ENCODE peak calls at places on chromosome 17, in nine cellular contexts. One of them, this sample, is unnamed.

GRCh38 chr17:78539771-78540170 is 37.4 kb downstream of the DNAH17 start:
- DNase-seq in right atrium auricular region: no peak
- DNase-seq in CD4-positive, CD25-positive, alpha-beta regulatory T cell: no peak
- DNase-seq in A549: no peak
- DNase-seq in spleen: peak; percentile 23
- DNase-seq in cardiac muscle cell: no peak
- DNase-seq in Caco-2: no peak
- DNase-seq in CD8-positive, alpha-beta T cell: no peak
- DNase-seq in trophoblast cell: no peak
- DNase-seq in this sample: no peak

GRCh38 chr17:50779747-50780363 is 12.5 kb upstream of the ANKRD40CL start:
- DNase-seq in right atrium auricular region: no peak
- DNase-seq in CD4-positive, CD25-positive, alpha-beta regulatory T cell: peak; percentile 69
- DNase-seq in A549: no peak
- DNase-seq in spleen: no peak
- DNase-seq in cardiac muscle cell: no peak
- DNase-seq in Caco-2: no peak
- DNase-seq in CD8-positive, alpha-beta T cell: peak; percentile 65
- DNase-seq in trophoblast cell: no peak
- DNase-seq in this sample: peak; percentile 25

GRCh38 chr17:46175891-46176290 is 17.3 kb downstream of the KANSL1 start:
- DNase-seq in right atrium auricular region: no peak
- DNase-seq in CD4-positive, CD25-positive, alpha-beta regulatory T cell: no peak
- DNase-seq in A549: no peak
- DNase-seq in spleen: no peak
- DNase-seq in cardiac muscle cell: no peak
- DNase-seq in Caco-2: no peak
- DNase-seq in CD8-positive, alpha-beta T cell: no peak
- DNase-seq in trophoblast cell: no peak
- DNase-seq in this sample: no peak

GRCh38 chr17:55451758-55452468 is 30.3 kb upstream of the MMD start:
- DNase-seq in right atrium auricular region: no peak
- DNase-seq in CD4-positive, CD25-positive, alpha-beta regulatory T cell: no peak
- DNase-seq in A549: no peak
- DNase-seq in spleen: no peak
- DNase-seq in cardiac muscle cell: no peak
- DNase-seq in Caco-2: no peak
- DNase-seq in CD8-positive, alpha-beta T cell: no peak
- DNase-seq in trophoblast cell: no peak
- DNase-seq in this sample: no peak

GRCh38 chr17:45342306-45342705 is 25.5 kb upstream of the MAP3K14 start:
- DNase-seq in right atrium auricular region: no peak
- DNase-seq in CD4-positive, CD25-positive, alpha-beta regulatory T cell: no peak
- DNase-seq in A549: no peak
- DNase-seq in spleen: peak; percentile 49
- DNase-seq in cardiac muscle cell: no peak
- DNase-seq in Caco-2: no peak
- DNase-seq in CD8-positive, alpha-beta T cell: no peak
- DNase-seq in trophoblast cell: no peak
- DNase-seq in this sample: no peak

GRCh38 chr17:15091825-15092224 is 173.3 kb downstream of the PMP22 start:
- DNase-seq in right atrium auricular region: no peak
- DNase-seq in CD4-positive, CD25-positive, alpha-beta regulatory T cell: no peak
- DNase-seq in A549: no peak
- DNase-seq in spleen: no peak
- DNase-seq in cardiac muscle cell: no peak
- DNase-seq in Caco-2: no peak
- DNase-seq in CD8-positive, alpha-beta T cell: no peak
- DNase-seq in trophoblast cell: no peak
- DNase-seq in this sample: no peak

GRCh38 chr17:17959520-17960361 is 12.5 kb downstream of the TOM1L2 start:
- DNase-seq in right atrium auricular region: no peak
- DNase-seq in CD4-positive, CD25-positive, alpha-beta regulatory T cell: no peak
- DNase-seq in A549: peak; percentile 33
- DNase-seq in spleen: no peak
- DNase-seq in cardiac muscle cell: no peak
- DNase-seq in Caco-2: no peak
- DNase-seq in CD8-positive, alpha-beta T cell: no peak
- DNase-seq in trophoblast cell: no peak
- DNase-seq in this sample: no peak

GRCh38 chr17:15263206-15263579 is 1.9 kb downstream of the PMP22 start:
- DNase-seq in right atrium auricular region: peak; percentile 96
- DNase-seq in CD4-positive, CD25-positive, alpha-beta regulatory T cell: no peak
- DNase-seq in A549: peak; percentile 73
- DNase-seq in spleen: peak; percentile 75
- DNase-seq in cardiac muscle cell: peak; percentile 51
- DNase-seq in Caco-2: peak; percentile 42
- DNase-seq in CD8-positive, alpha-beta T cell: no peak
- DNase-seq in trophoblast cell: peak; percentile 40
- DNase-seq in this sample: no peak

GRCh38 chr17:45722161-45722560 is 62.0 kb upstream of the CRHR1 start:
- DNase-seq in right atrium auricular region: no peak
- DNase-seq in CD4-positive, CD25-positive, alpha-beta regulatory T cell: no peak
- DNase-seq in A549: peak; percentile 85
- DNase-seq in spleen: peak; percentile 24
- DNase-seq in cardiac muscle cell: peak; percentile 50
- DNase-seq in Caco-2: peak; percentile 58
- DNase-seq in CD8-positive, alpha-beta T cell: no peak
- DNase-seq in trophoblast cell: no peak
- DNase-seq in this sample: no peak

GRCh38 chr17:66302761-66303626 is 581 bp downstream of the PRKCA start:
- DNase-seq in right atrium auricular region: no peak
- DNase-seq in CD4-positive, CD25-positive, alpha-beta regulatory T cell: peak; percentile 51
- DNase-seq in A549: peak; percentile 58
- DNase-seq in spleen: peak; percentile 84
- DNase-seq in cardiac muscle cell: peak; percentile 73
- DNase-seq in Caco-2: peak; percentile 46
- DNase-seq in CD8-positive, alpha-beta T cell: peak; percentile 63
- DNase-seq in trophoblast cell: peak; percentile 18
- DNase-seq in this sample: peak; percentile 39

GRCh38 chr17:72687941-72688340 is 404.5 kb downstream of the SLC39A11 start:
- DNase-seq in right atrium auricular region: no peak
- DNase-seq in CD4-positive, CD25-positive, alpha-beta regulatory T cell: no peak
- DNase-seq in A549: no peak
- DNase-seq in spleen: no peak
- DNase-seq in cardiac muscle cell: peak; percentile 78
- DNase-seq in Caco-2: no peak
- DNase-seq in CD8-positive, alpha-beta T cell: no peak
- DNase-seq in trophoblast cell: no peak
- DNase-seq in this sample: no peak

GRCh38 chr17:40086150-40087044 is 14.0 kb downstream of the NR1D1 start:
- DNase-seq in right atrium auricular region: no peak
- DNase-seq in CD4-positive, CD25-positive, alpha-beta regulatory T cell: peak; percentile 53
- DNase-seq in A549: peak; percentile 85
- DNase-seq in spleen: peak; percentile 88
- DNase-seq in cardiac muscle cell: peak; percentile 78
- DNase-seq in Caco-2: peak; percentile 68
- DNase-seq in CD8-positive, alpha-beta T cell: peak; percentile 68
- DNase-seq in trophoblast cell: no peak
- DNase-seq in this sample: peak; percentile 59

GRCh38 chr17:55233840-55234239 is 30.9 kb upstream of the HLF start:
- DNase-seq in right atrium auricular region: no peak
- DNase-seq in CD4-positive, CD25-positive, alpha-beta regulatory T cell: no peak
- DNase-seq in A549: no peak
- DNase-seq in spleen: no peak
- DNase-seq in cardiac muscle cell: no peak
- DNase-seq in Caco-2: no peak
- DNase-seq in CD8-positive, alpha-beta T cell: no peak
- DNase-seq in trophoblast cell: no peak
- DNase-seq in this sample: no peak

DNA sequence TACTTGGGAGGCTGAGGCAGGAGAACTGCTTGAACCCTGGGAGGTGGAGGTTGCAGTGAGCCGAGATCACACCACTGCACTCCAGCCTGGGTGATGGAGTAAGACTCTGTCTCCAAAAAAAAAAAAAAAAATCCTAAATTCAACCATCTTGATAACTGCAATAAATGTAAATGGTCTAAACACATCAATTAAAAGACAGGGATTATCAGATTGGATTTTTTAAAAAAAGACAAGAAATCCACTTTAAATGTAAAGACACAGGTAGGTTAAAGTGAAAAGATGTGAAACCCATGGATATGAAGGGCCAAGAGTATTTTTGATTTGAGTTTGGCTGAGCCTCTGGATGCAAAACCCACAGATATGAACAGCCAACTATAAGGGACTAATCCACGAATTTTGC is 64.2 kb upstream of the ATP2A3 start:
- DNase-seq in right atrium auricular region: no peak
- DNase-seq in CD4-positive, CD25-positive, alpha-beta regulatory T cell: no peak
- DNase-seq in A549: no peak
- DNase-seq in spleen: no peak
- DNase-seq in cardiac muscle cell: no peak
- DNase-seq in Caco-2: no peak
- DNase-seq in CD8-positive, alpha-beta T cell: no peak
- DNase-seq in trophoblast cell: no peak
- DNase-seq in this sample: no peak
- H3K9me3 ChIP-seq in right atrium auricular region: peaks cover 4% of the 10 kb centered on the region
- H3K9me3 ChIP-seq in CD4-positive, CD25-positive, alpha-beta regulatory T cell: peaks cover 31% of the 10 kb centered on the region
- H3K9me3 ChIP-seq in A549: peaks cover 70% of the 10 kb centered on the region
- H3K9me3 ChIP-seq in spleen: peaks cover 58% of the 10 kb centered on the region
- H3K9me3 ChIP-seq in cardiac muscle cell: no peaks in the 10 kb centered on the region
- H3K9me3 ChIP-seq in Caco-2: peaks cover 7% of the 10 kb centered on the region
- H3K9me3 ChIP-seq in CD8-positive, alpha-beta T cell: peaks cover 6% of the 10 kb centered on the region
- H3K9me3 ChIP-seq in trophoblast cell: peaks cover 10% of the 10 kb centered on the region
- H3K9me3 ChIP-seq in this sample: peaks cover 4% of the 10 kb centered on the region

GRCh38 chr17:21677911-21678310 is 14.4 kb upstream of the KCNJ18 start:
- DNase-seq in right atrium auricular region: no peak
- DNase-seq in CD4-positive, CD25-positive, alpha-beta regulatory T cell: no peak
- DNase-seq in A549: no peak
- DNase-seq in spleen: peak; percentile 67
- DNase-seq in cardiac muscle cell: no peak
- DNase-seq in Caco-2: peak; percentile 17
- DNase-seq in CD8-positive, alpha-beta T cell: no peak
- DNase-seq in trophoblast cell: no peak
- DNase-seq in this sample: no peak

GRCh38 chr17:21674242-21674731 is 18.0 kb upstream of the KCNJ18 start:
- DNase-seq in right atrium auricular region: no peak
- DNase-seq in CD4-positive, CD25-positive, alpha-beta regulatory T cell: no peak
- DNase-seq in A549: no peak
- DNase-seq in spleen: peak; percentile 77
- DNase-seq in cardiac muscle cell: no peak
- DNase-seq in Caco-2: peak; percentile 37
- DNase-seq in CD8-positive, alpha-beta T cell: no peak
- DNase-seq in trophoblast cell: no peak
- DNase-seq in this sample: no peak

GRCh38 chr17:21677126-21677910 is 15.0 kb upstream of the KCNJ18 start:
- DNase-seq in right atrium auricular region: no peak
- DNase-seq in CD4-positive, CD25-positive, alpha-beta regulatory T cell: no peak
- DNase-seq in A549: no peak
- DNase-seq in spleen: peak; percentile 56
- DNase-seq in cardiac muscle cell: no peak
- DNase-seq in Caco-2: peak; percentile 33
- DNase-seq in CD8-positive, alpha-beta T cell: no peak
- DNase-seq in trophoblast cell: no peak
- DNase-seq in this sample: no peak

GRCh38 chr17:21678451-21679081 is 13.8 kb upstream of the KCNJ18 start:
- DNase-seq in right atrium auricular region: no peak
- DNase-seq in CD4-positive, CD25-positive, alpha-beta regulatory T cell: no peak
- DNase-seq in A549: no peak
- DNase-seq in spleen: peak; percentile 69
- DNase-seq in cardiac muscle cell: no peak
- DNase-seq in Caco-2: peak; percentile 28
- DNase-seq in CD8-positive, alpha-beta T cell: no peak
- DNase-seq in trophoblast cell: peak; percentile 19
- DNase-seq in this sample: no peak

GRCh38 chr17:21676281-21677111 is 15.8 kb upstream of the KCNJ18 start:
- DNase-seq in right atrium auricular region: no peak
- DNase-seq in CD4-positive, CD25-positive, alpha-beta regulatory T cell: no peak
- DNase-seq in A549: no peak
- DNase-seq in spleen: peak; percentile 79
- DNase-seq in cardiac muscle cell: no peak
- DNase-seq in Caco-2: no peak
- DNase-seq in CD8-positive, alpha-beta T cell: no peak
- DNase-seq in trophoblast cell: no peak
- DNase-seq in this sample: no peak
- H3K9me3 ChIP-seq in right atrium auricular region: no peaks in the 10 kb centered on the region
- H3K9me3 ChIP-seq in CD4-positive, CD25-positive, alpha-beta regulatory T cell: peaks cover 3% of the 10 kb centered on the region
- H3K9me3 ChIP-seq in A549: no peaks in the 10 kb centered on the region
- H3K9me3 ChIP-seq in spleen: peaks cover 21% of the 10 kb centered on the region
- H3K9me3 ChIP-seq in cardiac muscle cell: no peaks in the 10 kb centered on the region
- H3K9me3 ChIP-seq in Caco-2: no peaks in the 10 kb centered on the region
- H3K9me3 ChIP-seq in CD8-positive, alpha-beta T cell: no peaks in the 10 kb centered on the region
- H3K9me3 ChIP-seq in trophoblast cell: peaks cover 76% of the 10 kb centered on the region
- H3K9me3 ChIP-seq in this sample: no peaks in the 10 kb centered on the region

DNA sequence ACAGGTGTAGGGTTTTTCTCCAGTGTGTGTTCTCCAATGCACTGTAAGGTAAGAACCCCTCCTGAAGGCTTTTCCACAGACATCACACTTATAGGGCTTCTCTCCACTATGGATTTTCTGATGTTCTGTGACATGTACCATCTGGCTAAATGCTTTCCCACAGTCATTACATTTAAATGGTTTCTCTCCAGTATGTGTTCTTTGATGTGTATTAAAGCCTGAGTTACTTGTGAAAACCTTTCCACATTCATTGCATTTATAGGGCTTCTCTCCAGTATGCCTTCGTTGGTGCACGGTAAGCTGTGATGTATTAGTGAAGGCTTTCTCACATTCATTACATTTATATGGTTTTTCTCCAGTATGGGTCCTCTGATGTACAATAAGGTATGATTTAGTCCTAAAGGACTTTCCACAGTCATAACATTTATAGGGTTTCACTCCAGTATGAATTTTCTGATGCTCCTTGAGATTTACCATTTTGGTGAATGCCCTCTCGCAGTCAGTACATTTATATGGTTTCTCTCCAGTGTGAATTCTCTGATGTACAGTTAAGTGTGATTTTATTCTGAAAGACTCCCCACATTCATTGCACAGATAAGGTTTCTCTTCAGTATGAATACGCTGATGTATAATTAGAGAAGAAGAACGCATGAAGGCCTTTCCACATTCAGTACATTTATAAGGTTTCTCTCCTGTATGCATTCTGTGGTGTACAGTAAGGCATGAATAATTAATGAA is 30.9 kb downstream of the ZNF624 start:
- DNase-seq in right atrium auricular region: no peak
- DNase-seq in CD4-positive, CD25-positive, alpha-beta regulatory T cell: no peak
- DNase-seq in A549: no peak
- DNase-seq in spleen: no peak
- DNase-seq in cardiac muscle cell: no peak
- DNase-seq in Caco-2: no peak
- DNase-seq in CD8-positive, alpha-beta T cell: no peak
- DNase-seq in trophoblast cell: no peak
- DNase-seq in this sample: no peak
- H3K9me3 ChIP-seq in right atrium auricular region: peaks cover 19% of the 10 kb centered on the region
- H3K9me3 ChIP-seq in CD4-positive, CD25-positive, alpha-beta regulatory T cell: peaks cover 93% of the 10 kb centered on the region
- H3K9me3 ChIP-seq in A549: peaks cover 100% of the 10 kb centered on the region
- H3K9me3 ChIP-seq in spleen: peaks cover 100% of the 10 kb centered on the region
- H3K9me3 ChIP-seq in cardiac muscle cell: peaks cover 7% of the 10 kb centered on the region
- H3K9me3 ChIP-seq in Caco-2: peaks cover 76% of the 10 kb centered on the region
- H3K9me3 ChIP-seq in CD8-positive, alpha-beta T cell: peaks cover 37% of the 10 kb centered on the region
- H3K9me3 ChIP-seq in trophoblast cell: peaks cover 12% of the 10 kb centered on the region
- H3K9me3 ChIP-seq in this sample: peaks cover 43% of the 10 kb centered on the region

DNA sequence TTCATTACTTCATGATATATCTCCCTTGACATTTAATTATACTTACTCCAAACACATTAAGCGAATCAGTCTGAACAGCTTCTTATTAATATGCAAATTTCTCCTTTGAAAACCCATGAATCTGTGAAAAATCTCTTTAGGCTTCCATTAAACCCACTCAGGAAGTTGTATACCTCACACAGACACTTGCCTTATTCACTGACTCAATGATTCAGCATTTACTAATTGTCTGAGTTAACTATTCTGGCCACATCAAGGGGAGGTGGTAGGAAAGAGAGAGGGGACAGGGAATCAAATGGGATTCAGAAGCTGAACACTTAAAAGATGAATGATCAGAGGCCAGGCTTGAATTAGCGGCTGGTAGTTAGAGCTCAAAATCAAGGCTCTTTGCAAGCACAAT is 70.0 kb downstream of the HS3ST3A1 start:
- DNase-seq in right atrium auricular region: no peak
- DNase-seq in CD4-positive, CD25-positive, alpha-beta regulatory T cell: no peak
- DNase-seq in A549: no peak
- DNase-seq in spleen: no peak
- DNase-seq in cardiac muscle cell: no peak
- DNase-seq in Caco-2: no peak
- DNase-seq in CD8-positive, alpha-beta T cell: no peak
- DNase-seq in trophoblast cell: no peak
- DNase-seq in this sample: no peak
- H3K9me3 ChIP-seq in right atrium auricular region: no peaks in the 10 kb centered on the region
- H3K9me3 ChIP-seq in CD4-positive, CD25-positive, alpha-beta regulatory T cell: peaks cover 4% of the 10 kb centered on the region
- H3K9me3 ChIP-seq in A549: no peaks in the 10 kb centered on the region
- H3K9me3 ChIP-seq in spleen: peaks cover 17% of the 10 kb centered on the region
- H3K9me3 ChIP-seq in cardiac muscle cell: no peaks in the 10 kb centered on the region
- H3K9me3 ChIP-seq in Caco-2: no peaks in the 10 kb centered on the region
- H3K9me3 ChIP-seq in CD8-positive, alpha-beta T cell: no peaks in the 10 kb centered on the region
- H3K9me3 ChIP-seq in trophoblast cell: no peaks in the 10 kb centered on the region
- H3K9me3 ChIP-seq in this sample: peaks cover 3% of the 10 kb centered on the region

This sample was measured in T-helper 17 cell.